ENCODE peak calls at places on chromosomes 2 and 18, in seven cellular contexts. A, R, L, K, J, Q and M are unnamed samples.

GRCh38 chr2:191675807-191676667 is 1.9 kb upstream of the NABP1 start:
- DNase-seq in A (peak; percentile 41), R (no peak), L (peak; percentile 43), K (peak; percentile 36), J (peak; percentile 53), Q (peak; percentile 97), M (no peak)

GRCh38 chr18:37364237-37364636 is 201.4 kb downstream of the CELF4 start:
- DNase-seq in A (no peak), R (no peak), L (no peak), K (no peak), J (peak; percentile 32), Q (no peak), M (no peak)

GRCh38 chr2:238895361-238895882 is 47.5 kb downstream of the TWIST2 start:
- DNase-seq in A (peak; percentile 70), R (no peak), L (no peak), K (no peak), J (no peak), Q (no peak), M (peak; percentile 20)

GRCh38 chr2:133591164-133591563 is 22.9 kb upstream of the NCKAP5 start:
- DNase-seq in A (no peak), R (no peak), L (peak; percentile 42), K (no peak), J (peak; percentile 23), Q (no peak), M (no peak)

GRCh38 chr2:85368921-85369320 is 14.4 kb downstream of the ELMOD3 start:
- DNase-seq in A (peak; percentile 31), R (no peak), L (peak; percentile 21), K (no peak), J (no peak), Q (no peak), M (no peak)

GRCh38 chr2:160432633-160433032 is 61.0 kb downstream of the RBMS1 start:
- DNase-seq in A (peak; percentile 93), R (no peak), L (peak; percentile 46), K (no peak), J (peak; percentile 85), Q (no peak), M (peak; percentile 30)

GRCh38 chr2:201777043-201777442 is 3.7 kb downstream of the ALS2 start:
- DNase-seq in A (no peak), R (no peak), L (no peak), K (no peak), J (peak; percentile 89), Q (no peak), M (peak; percentile 28)

GRCh38 chr2:42844901-42845685 is 52.7 kb upstream of the HAAO start:
- DNase-seq in A (peak; percentile 86), R (no peak), L (peak; percentile 25), K (no peak), J (peak; percentile 85), Q (no peak), M (peak; percentile 97)

GRCh38 chr2:67600946-67601345 is 203.8 kb downstream of the ETAA1 start:
- DNase-seq in A (peak; percentile 64), R (no peak), L (peak; percentile 76), K (no peak), J (peak; percentile 80), Q (no peak), M (peak; percentile 68)

GRCh38 chr18:76255070-76255683 is 239.9 kb downstream of the ZNF516 start:
- DNase-seq in A (no peak), R (no peak), L (no peak), K (no peak), J (no peak), Q (no peak), M (no peak)

GRCh38 chr18:21163647-21164625 is 52.3 kb upstream of the ROCK1 start:
- DNase-seq in A (peak; percentile 94), R (no peak), L (peak; percentile 76), K (no peak), J (peak; percentile 91), Q (peak; percentile 98), M (peak; percentile 86)

GRCh38 chr2:171319164-171319810 is 114.5 kb downstream of the METTL8 start:
- DNase-seq in A (peak; percentile 56), R (no peak), L (peak; percentile 51), K (peak; percentile 44), J (peak; percentile 49), Q (no peak), M (peak; percentile 81)

GRCh38 chr2:231900975-231901374 is 25.2 kb downstream of the NPPC start:
- DNase-seq in A (no peak), R (peak; percentile 57), L (no peak), K (no peak), J (no peak), Q (no peak), M (no peak)

GRCh38 chr18:46250084-46250811 is 146.1 kb downstream of the HAUS1 start:
- DNase-seq in A (peak; percentile 51), R (no peak), L (peak; percentile 89), K (peak; percentile 36), J (peak; percentile 93), Q (peak; percentile 83), M (peak; percentile 91)

GRCh38 chr18:78586596-78586995 is 393.0 kb upstream of the SALL3 start:
- DNase-seq in A (no peak), R (no peak), L (no peak), K (no peak), J (no peak), Q (no peak), M (no peak)

GRCh38 chr2:898319-898718 is 52.3 kb upstream of the SNTG2 start:
- DNase-seq in A (no peak), R (peak; percentile 65), L (no peak), K (no peak), J (no peak), Q (no peak), M (no peak)

GRCh38 chr2:8312861-8313768 is 368.7 kb upstream of the ID2 start:
- DNase-seq in A (peak; percentile 27), R (no peak), L (no peak), K (no peak), J (peak; percentile 24), Q (no peak), M (peak; percentile 41)

GRCh38 chr2:144217853-144218633 is 301.9 kb downstream of the ZEB2 start:
- DNase-seq in A (peak; percentile 9), R (no peak), L (no peak), K (no peak), J (peak; percentile 21), Q (no peak), M (no peak)

GRCh38 chr18:51196116-51196810 is 1.2 kb downstream of the MEX3C start:
- DNase-seq in A (peak; percentile 31), R (peak; percentile 12), L (peak; percentile 34), K (peak; percentile 38), J (peak; percentile 30), Q (no peak), M (peak; percentile 34)

GRCh38 chr2:166127217-166128155 is at the start of gene SCN1A:
- DNase-seq in A (peak; percentile 63), R (no peak), L (peak; percentile 64), K (no peak), J (peak; percentile 47), Q (peak; percentile 55), M (peak; percentile 49)

GRCh38 chr2:223560704-223561435 is 41.3 kb downstream of the SCG2 start:
- DNase-seq in A (peak; percentile 51), R (no peak), L (no peak), K (no peak), J (peak; percentile 41), Q (no peak), M (peak; percentile 70)

GRCh38 chr2:239455436-239456203 is 54.8 kb upstream of the HDAC4 start:
- DNase-seq in A (no peak), R (no peak), L (no peak), K (no peak), J (no peak), Q (no peak), M (no peak)

GRCh38 chr2:190319557-190320498 is at the start of gene HIBCH:
- DNase-seq in A (peak; percentile 97), R (peak; percentile 99), L (peak; percentile 99), K (peak; percentile 95), J (peak; percentile 100), Q (peak; percentile 97), M (peak; percentile 99)

GRCh38 chr18:56089607-56090258 is 501.7 kb upstream of the TCF4 start:
- DNase-seq in A (no peak), R (no peak), L (no peak), K (no peak), J (no peak), Q (no peak), M (no peak)

GRCh38 chr2:224426650-224427049 is 24.7 kb upstream of the FAM124B start:
- DNase-seq in A (no peak), R (no peak), L (no peak), K (no peak), J (no peak), Q (no peak), M (no peak)

GRCh38 chr2:174121612-174122011 is 126.7 kb downstream of the OLA1 start:
- DNase-seq in A (no peak), R (no peak), L (no peak), K (no peak), J (no peak), Q (no peak), M (no peak)

GRCh38 chr18:63207154-63207790 is 112.3 kb downstream of the BCL2 start:
- DNase-seq in A (no peak), R (no peak), L (no peak), K (no peak), J (peak; percentile 4), Q (no peak), M (no peak)